ENCODE peak calls at places on chromosomes 3 and 15, in six cellular contexts. C is A549, N is AG10803, E is heart right ventricle, S is astrocyte of the spinal cord, M is Panc1. F is an unnamed sample.

GRCh38 chr3:72818915-72819314 is 29.3 kb downstream of the SHQ1 start:
- DNase-seq in S (peak; percentile 75), C (no peak), M (no peak), N (peak; percentile 85), E (no peak), F (peak; percentile 88)

GRCh38 chr15:31005660-31006059 is 14.2 kb upstream of the MTMR10 start:
- DNase-seq in C (no peak), M (no peak), N (no peak), E (no peak), S (no peak), F (no peak)

GRCh38 chr3:42179110-42179725 is 86.8 kb downstream of the CCK start:
- DNase-seq in E (no peak), M (peak; percentile 13), C (peak; percentile 66), N (peak; percentile 77), S (peak; percentile 91), F (peak; percentile 93)

GRCh38 chr15:67072951-67073350 is 7.5 kb downstream of the SMAD3 start:
- DNase-seq in S (no peak), M (no peak), N (no peak), C (no peak), E (no peak), F (no peak)

GRCh38 chr15:44706946-44707636 is 4.0 kb downstream of the PATL2 start:
- DNase-seq in E (no peak), C (no peak), N (no peak), M (no peak), S (no peak), F (no peak)

GRCh38 chr15:69909719-69910444 is 187.8 kb downstream of the TLE3 start:
- DNase-seq in C (no peak), M (no peak), S (no peak), N (no peak), E (no peak), F (no peak)

GRCh38 chr3:4843619-4844018 is 135.6 kb upstream of the BHLHE40 start:
- DNase-seq in S (no peak), E (no peak), N (no peak), C (no peak), M (no peak), F (no peak)

GRCh38 chr3:130711885-130712284 is 34.7 kb downstream of the PIK3R4 start:
- DNase-seq in E (no peak), S (peak; percentile 22), C (no peak), M (no peak), N (peak; percentile 18), F (no peak)

GRCh38 chr3:194375921-194376570 is 6.5 kb upstream of the LRRC15 start:
- DNase-seq in S (no peak), C (no peak), M (no peak), E (no peak), N (no peak), F (no peak)

GRCh38 chr3:119703900-119704531 is 1.2 kb downstream of the CFAP91 start:
- DNase-seq in S (no peak), E (no peak), M (no peak), N (no peak), C (no peak), F (no peak)

GRCh38 chr15:51155016-51155580 is 60.4 kb upstream of the TNFAIP8L3 start:
- DNase-seq in S (no peak), C (no peak), N (no peak), E (no peak), M (no peak), F (no peak)

GRCh38 chr3:72520690-72521308 is 327.4 kb downstream of the SHQ1 start:
- DNase-seq in M (no peak), N (no peak), C (no peak), S (peak; percentile 85), E (no peak), F (peak; percentile 89)

GRCh38 chr3:55482496-55483195 is 4.5 kb downstream of the WNT5A start:
- DNase-seq in N (peak; percentile 64), E (no peak), S (peak; percentile 75), M (no peak), C (no peak), F (peak; percentile 68)

GRCh38 chr15:62900071-62900812 is 142.3 kb upstream of the TPM1 start:
- DNase-seq in M (no peak), E (no peak), S (no peak), N (no peak), C (peak; percentile 36), F (no peak)

GRCh38 chr3:162842817-162843216 is 1346.2 kb downstream of the OTOL1 start:
- DNase-seq in N (no peak), S (no peak), E (no peak), C (no peak), M (no peak), F (no peak)

GRCh38 chr3:11995061-11995460 is 9.1 kb upstream of the SYN2 start:
- DNase-seq in E (no peak), N (no peak), C (no peak), S (no peak), M (no peak), F (no peak)

GRCh38 chr3:152261329-152261728 is 7.4 kb upstream of the MBNL1 start:
- DNase-seq in E (no peak), C (no peak), M (no peak), S (no peak), N (no peak), F (no peak)

GRCh38 chr3:196640501-196640968 is 1.0 kb downstream of the NRROS start:
- DNase-seq in C (no peak), N (no peak), E (no peak), M (no peak), S (no peak), F (no peak)

GRCh38 chr3:74643636-74644035 is 29.2 kb upstream of the CNTN3 start:
- DNase-seq in S (no peak), M (no peak), E (peak; percentile 33), N (peak; percentile 63), C (no peak), F (peak; percentile 95)

GRCh38 chr15:45638641-45639040 is 3.8 kb downstream of the SQOR start:
- DNase-seq in M (no peak), E (no peak), S (no peak), C (no peak), N (no peak), F (no peak)

GRCh38 chr15:95932676-95933075 is 397.8 kb upstream of the NR2F2 start:
- DNase-seq in S (peak; percentile 43), C (no peak), N (peak; percentile 77), E (no peak), M (no peak), F (peak; percentile 48)

GRCh38 chr3:128226794-128227399 is 73.6 kb downstream of the EEFSEC start:
- DNase-seq in C (peak; percentile 51), M (peak; percentile 10), E (peak; percentile 49), N (peak; percentile 9), S (peak; percentile 32), F (peak; percentile 46)

GRCh38 chr3:151403246-151403645 is 18.7 kb upstream of the P2RY12 start:
- DNase-seq in C (no peak), E (no peak), S (peak; percentile 43), M (no peak), N (peak; percentile 82), F (peak; percentile 49)

GRCh38 chr3:10454907-10455306 is 50.5 kb downstream of the ATP2B2 start:
- DNase-seq in M (no peak), N (no peak), S (no peak), C (no peak), E (no peak), F (no peak)

GRCh38 chr3:111541911-111542483 is at the start of gene CD96:
- DNase-seq in M (no peak), S (peak; percentile 26), N (no peak), E (no peak), C (no peak), F (peak; percentile 62)

GRCh38 chr3:14403636-14404395 is 1.4 kb downstream of the SLC6A6 start:
- DNase-seq in M (no peak), C (no peak), E (peak; percentile 71), S (no peak), N (no peak), F (no peak)

GRCh38 chr15:74958320-74958907 is 1.8 kb upstream of the RPP25 start:
- DNase-seq in N (peak; percentile 60), E (peak; percentile 58), S (no peak), C (peak; percentile 85), M (no peak), F (no peak)
- TF ChIP-seq CTCF in N (peak; percentile 37), E (no peak), S (no peak), C (no peak), M (no peak), F (no peak)

DNA sequence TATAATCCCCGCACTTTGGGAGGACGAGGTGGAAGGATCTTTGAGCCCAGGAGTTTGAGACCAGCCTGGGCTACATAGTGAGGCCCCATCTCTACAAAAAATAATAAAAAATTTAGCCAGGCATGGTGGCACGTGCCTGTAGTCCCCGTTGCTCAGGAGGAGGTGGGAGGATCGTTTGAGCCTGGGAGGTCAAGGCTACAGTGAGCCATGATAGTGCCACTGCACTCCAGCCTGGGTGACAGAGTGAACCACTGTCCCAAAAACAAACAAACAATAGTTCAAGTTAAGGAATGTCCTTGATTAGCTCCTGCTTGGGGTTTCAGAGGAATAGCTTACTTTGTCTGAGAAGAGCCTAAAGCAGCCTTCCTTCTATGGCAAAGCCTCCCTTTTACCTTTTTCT is 51.7 kb upstream of the AMOTL2 start:
- DNase-seq in M (no peak), S (no peak), E (no peak), C (no peak), N (no peak), F (no peak)
- H3K4me3 ChIP-seq in M (no peak overlapping the region), S (no peak overlapping the region), E (no peak overlapping the region), C (no peak overlapping the region), N (no peak overlapping the region), F (no peak overlapping the region)

GRCh38 chr15:71469393-71469792 is 341.0 kb upstream of the NR2E3 start:
- DNase-seq in S (no peak), M (no peak), C (no peak), E (no peak), N (peak; percentile 78), F (peak; percentile 47)
- TF ChIP-seq CTCF in S (no peak), M (no peak), C (no peak), E (no peak), N (peak; percentile 41), F (peak; percentile 51)

GRCh38 chr15:85749261-85750151 is 45.2 kb downstream of the KLHL25 start:
- DNase-seq in N (peak; percentile 47), C (no peak), E (no peak), M (no peak), S (no peak), F (peak; percentile 37)
- H3K4me3 ChIP-seq in N (peak overlapping the region; percentile 32), C (no peak overlapping the region), E (peak overlapping the region; percentile 26), M (no peak overlapping the region), S (no peak overlapping the region), F (no peak overlapping the region)

GRCh38 chr3:180631317-180631716 is 29.4 kb downstream of the TTC14 start:
- DNase-seq in N (no peak), C (no peak), E (no peak), M (no peak), S (no peak), F (peak; percentile 12)
- TF ChIP-seq CTCF in N (peak; percentile 29), C (no peak), E (no peak), M (peak; percentile 45), S (no peak), F (peak; percentile 34)

DNA sequence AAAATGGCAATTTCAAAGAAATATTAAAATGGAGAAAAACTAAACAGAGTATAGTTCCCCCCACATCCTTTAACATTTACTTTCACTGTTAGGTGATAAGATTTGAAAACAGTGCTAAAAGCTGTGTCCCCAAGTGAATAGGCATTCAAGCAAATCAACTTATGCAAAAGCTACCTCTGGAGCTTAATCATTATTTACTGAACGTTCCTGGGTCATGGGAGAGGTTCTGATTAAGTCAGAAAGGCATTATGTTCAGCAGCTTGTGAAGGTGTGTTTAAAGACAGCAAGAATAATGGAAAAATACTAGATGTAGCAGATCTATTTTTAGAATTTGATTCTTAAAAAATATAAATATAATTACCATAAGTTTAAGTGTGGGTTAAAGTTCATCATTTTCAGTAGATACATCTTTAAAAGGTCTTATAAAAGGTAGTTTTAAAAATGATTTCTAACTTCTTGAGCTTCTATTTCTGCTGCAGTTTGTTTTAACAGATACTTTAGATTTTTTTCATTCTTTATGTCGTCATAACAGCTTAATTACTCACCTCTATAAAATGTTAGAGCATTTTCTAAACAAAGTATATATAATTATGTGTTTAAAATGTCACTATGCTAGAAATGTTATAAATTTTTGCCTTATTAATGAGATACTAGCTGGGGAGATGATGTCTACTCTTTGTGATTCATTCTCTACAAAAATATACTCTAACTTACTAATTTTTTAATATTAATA is 127.9 kb downstream of the MITF start:
- DNase-seq in N (peak; percentile 21), C (no peak), M (no peak), S (peak; percentile 43), E (no peak), F (peak; percentile 57)
- H3K4me3 ChIP-seq in N (no peak overlapping the region), C (peak overlapping the region; percentile 45), M (no peak overlapping the region), S (no peak overlapping the region), E (peak overlapping the region; percentile 49), F (no peak overlapping the region)

F was measured in choroid plexus epithelial cell.